ENCODE peak calls at places on chromosomes 16 and 17, in five cellular contexts. E is heart right ventricle, F is stomach, L is thoracic aorta, I is kidney. Q is an unnamed sample.

GRCh38 chr17:50564916-50565315 is 4.4 kb downstream of the CACNA1G start:
- DNase-seq in E (peak; percentile 61), I (peak; percentile 89), F (no peak), L (peak; percentile 61), Q (no peak)

GRCh38 chr16:68079616-68080344 is 5.4 kb upstream of the NFATC3 start:
- DNase-seq in L (no peak), E (peak; percentile 88), I (peak; percentile 91), F (peak; percentile 54), Q (peak; percentile 93)

GRCh38 chr16:89575247-89576172 is at the start of gene CPNE7:
- DNase-seq in E (no peak), F (no peak), I (peak; percentile 73), L (no peak), Q (no peak)

GRCh38 chr17:9676742-9677387 is 31.5 kb downstream of the USP43 start:
- DNase-seq in E (no peak), F (no peak), L (no peak), I (no peak), Q (no peak)

GRCh38 chr16:27677300-27677699 is 127.4 kb downstream of the KATNIP start:
- DNase-seq in I (no peak), E (no peak), L (no peak), F (no peak), Q (no peak)

GRCh38 chr17:57009737-57010445 is 32.0 kb downstream of the SCPEP1 start:
- DNase-seq in L (no peak), I (no peak), E (peak; percentile 23), F (peak; percentile 69), Q (no peak)

GRCh38 chr16:27304102-27304501 is 9.7 kb upstream of the IL4R start:
- DNase-seq in E (no peak), L (no peak), I (no peak), F (no peak), Q (no peak)

GRCh38 chr17:28554565-28554964 is 2.1 kb upstream of the UNC119 start:
- DNase-seq in I (peak; percentile 48), F (no peak), E (no peak), L (no peak), Q (no peak)

GRCh38 chr16:82044585-82044911 is 9.5 kb downstream of the HSD17B2 start:
- DNase-seq in E (no peak), I (no peak), F (no peak), L (no peak), Q (no peak)

GRCh38 chr16:76535-77272 is 1.3 kb upstream of the MPG start:
- DNase-seq in F (peak; percentile 66), I (peak; percentile 89), L (peak; percentile 74), E (peak; percentile 78), Q (no peak)

GRCh38 chr16:30658731-30659506 is 688 bp downstream of the FBRS start:
- DNase-seq in L (peak; percentile 85), E (peak; percentile 87), F (peak; percentile 73), I (peak; percentile 96), Q (peak; percentile 96)

GRCh38 chr16:71956500-71956899 is 43.7 kb downstream of the PKD1L3 start:
- DNase-seq in L (no peak), F (no peak), I (no peak), E (no peak), Q (no peak)

GRCh38 chr17:3594056-3594810 is 15.0 kb downstream of the TRPV1 start:
- DNase-seq in I (peak; percentile 53), L (no peak), F (no peak), E (peak; percentile 32), Q (no peak)

GRCh38 chr17:66560691-66561090 is 258.3 kb downstream of the PRKCA start:
- DNase-seq in I (no peak), F (no peak), E (no peak), L (no peak), Q (no peak)

GRCh38 chr17:63917646-63918045 is 993 bp downstream of the GH1 start:
- DNase-seq in E (no peak), L (no peak), F (no peak), I (no peak), Q (no peak)

GRCh38 chr16:88435437-88436355 is 17.4 kb upstream of the ZFPM1 start:
- DNase-seq in F (no peak), E (no peak), I (no peak), L (no peak), Q (no peak)
- H3K4me1 ChIP-seq in F (peaks cover 14% of the 10 kb centered on the region), E (peaks cover 7% of the 10 kb centered on the region), I (no peaks in the 10 kb centered on the region), L (peaks cover 2% of the 10 kb centered on the region), Q (peaks cover 15% of the 10 kb centered on the region)

DNA sequence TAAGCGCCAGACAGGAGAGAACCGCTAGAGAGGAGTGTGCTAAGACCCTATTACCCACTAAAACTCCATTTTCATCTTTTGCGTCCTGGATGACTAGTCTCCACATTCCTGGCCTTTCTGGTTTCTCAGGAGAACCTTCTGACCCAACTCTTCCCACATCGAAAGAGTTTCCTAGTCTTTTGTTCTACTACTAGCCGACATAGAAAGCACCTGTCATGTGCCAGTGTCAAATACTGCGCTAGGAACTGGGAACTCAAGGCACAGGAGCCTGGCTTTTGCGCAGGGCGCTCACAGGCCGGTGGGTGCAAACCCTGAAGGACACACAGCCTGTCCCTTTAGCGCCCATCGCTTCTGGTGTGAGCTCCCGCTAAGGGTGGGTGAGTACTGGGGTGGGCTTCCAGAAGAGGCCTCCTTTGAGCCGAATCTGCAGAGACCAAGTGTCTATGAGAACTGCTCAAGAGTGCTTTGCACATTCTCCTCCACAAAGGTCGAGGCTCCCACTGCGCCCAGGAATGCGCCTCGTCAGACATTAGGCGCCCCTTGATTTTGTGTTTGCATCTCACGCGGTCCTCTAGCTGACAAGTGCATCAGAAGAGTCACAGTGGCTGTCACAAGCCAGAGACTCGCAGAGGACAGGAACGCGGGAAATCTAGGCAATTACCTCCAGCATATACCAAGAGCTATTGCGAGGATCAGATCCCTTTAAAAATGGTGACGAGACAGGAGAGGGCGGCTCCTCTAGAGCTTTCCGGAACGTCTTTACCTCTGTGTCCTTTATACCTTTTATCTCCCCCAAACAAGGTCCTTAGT is 2.0 kb upstream of the PSMB3 start:
- DNase-seq in F (no peak), I (no peak), E (no peak), L (no peak), Q (no peak)
- H3K4me1 ChIP-seq in F (peaks cover 79% of the 10 kb centered on the region), I (peaks cover 45% of the 10 kb centered on the region), E (peaks cover 61% of the 10 kb centered on the region), L (peaks cover 50% of the 10 kb centered on the region), Q (peaks cover 79% of the 10 kb centered on the region)

DNA sequence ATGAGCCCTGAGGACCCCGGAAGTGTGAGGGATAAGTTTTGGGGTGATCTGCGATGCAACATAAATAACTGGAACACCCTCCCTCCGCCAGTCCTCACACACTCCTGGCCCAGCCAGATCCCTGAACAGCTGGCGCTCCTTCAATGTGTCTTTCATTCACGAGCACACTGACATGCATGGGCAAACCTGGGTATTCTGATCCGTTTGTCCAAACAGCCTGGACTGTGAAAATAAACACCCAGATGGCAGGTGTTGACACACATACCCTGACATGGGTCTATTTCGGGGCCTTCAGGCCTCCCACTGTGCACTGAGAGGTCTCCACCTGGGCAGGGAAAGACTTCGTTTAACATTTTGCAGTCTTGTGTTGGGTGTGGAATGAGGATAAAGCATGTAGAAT is 3.0 kb upstream of the CPNE2 start:
- DNase-seq in I (no peak), L (no peak), F (no peak), E (no peak), Q (no peak)
- H3K4me1 ChIP-seq in I (peaks cover 10% of the 10 kb centered on the region), L (peaks cover 21% of the 10 kb centered on the region), F (peaks cover 30% of the 10 kb centered on the region), E (peaks cover 17% of the 10 kb centered on the region), Q (peaks cover 28% of the 10 kb centered on the region)

DNA sequence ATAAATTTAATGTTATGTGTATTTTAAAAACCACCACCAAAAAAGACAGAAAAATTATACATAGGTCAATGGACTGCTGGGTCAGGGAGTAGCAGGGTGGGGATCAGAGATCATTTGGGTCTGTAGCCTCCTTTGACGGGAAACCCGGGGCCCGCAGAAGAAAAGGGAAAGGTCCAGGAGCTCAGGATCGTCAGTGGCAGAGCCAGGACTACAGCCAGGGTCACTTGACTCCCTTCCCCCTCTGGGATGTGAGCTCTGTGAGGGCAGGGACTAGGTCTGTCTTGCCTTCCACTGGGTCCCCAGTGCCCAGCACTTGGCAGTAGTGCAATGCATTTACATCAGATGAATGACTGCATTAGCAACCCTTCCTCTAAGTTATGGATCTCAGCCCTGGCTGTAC is 62.1 kb downstream of the TOM1L2 start:
- DNase-seq in L (no peak), E (no peak), F (no peak), I (no peak), Q (no peak)
- H3K4me1 ChIP-seq in L (peaks cover 16% of the 10 kb centered on the region), E (peaks cover 48% of the 10 kb centered on the region), F (peaks cover 29% of the 10 kb centered on the region), I (peaks cover 22% of the 10 kb centered on the region), Q (peaks cover 19% of the 10 kb centered on the region)

GRCh38 chr17:15951368-15952047 is 6.6 kb downstream of the ADORA2B start:
- DNase-seq in F (no peak), L (no peak), E (no peak), I (peak; percentile 52), Q (no peak)

GRCh38 chr17:15954222-15954621 is 9.3 kb downstream of the ADORA2B start:
- DNase-seq in L (no peak), F (no peak), I (no peak), E (no peak), Q (no peak)

GRCh38 chr17:15955793-15956541 is 11.0 kb downstream of the ADORA2B start:
- DNase-seq in I (no peak), F (no peak), L (no peak), E (no peak), Q (no peak)

GRCh38 chr17:15952916-15953865 is 8.3 kb downstream of the ADORA2B start:
- DNase-seq in I (peak; percentile 39), E (no peak), F (no peak), L (no peak), Q (no peak)

GRCh38 chr17:15952048-15952532 is 7.2 kb downstream of the ADORA2B start:
- DNase-seq in F (no peak), I (no peak), L (no peak), E (no peak), Q (no peak)
- H3K4me1 ChIP-seq in F (no peaks in the 10 kb centered on the region), I (no peaks in the 10 kb centered on the region), L (no peaks in the 10 kb centered on the region), E (no peaks in the 10 kb centered on the region), Q (no peaks in the 10 kb centered on the region)

GRCh38 chr17:78741644-78742284 is 40.3 kb downstream of the CYTH1 start:
- DNase-seq in L (no peak), I (no peak), E (no peak), F (no peak), Q (no peak)

GRCh38 chr17:78737332-78737731 is 44.7 kb downstream of the CYTH1 start:
- DNase-seq in L (no peak), I (no peak), E (no peak), F (no peak), Q (no peak)

GRCh38 chr17:78738698-78739097 is 43.4 kb downstream of the CYTH1 start:
- DNase-seq in L (no peak), E (no peak), F (no peak), I (no peak), Q (no peak)

GRCh38 chr17:78738245-78738644 is 43.8 kb downstream of the CYTH1 start:
- DNase-seq in I (no peak), F (no peak), E (no peak), L (no peak), Q (no peak)

DNA sequence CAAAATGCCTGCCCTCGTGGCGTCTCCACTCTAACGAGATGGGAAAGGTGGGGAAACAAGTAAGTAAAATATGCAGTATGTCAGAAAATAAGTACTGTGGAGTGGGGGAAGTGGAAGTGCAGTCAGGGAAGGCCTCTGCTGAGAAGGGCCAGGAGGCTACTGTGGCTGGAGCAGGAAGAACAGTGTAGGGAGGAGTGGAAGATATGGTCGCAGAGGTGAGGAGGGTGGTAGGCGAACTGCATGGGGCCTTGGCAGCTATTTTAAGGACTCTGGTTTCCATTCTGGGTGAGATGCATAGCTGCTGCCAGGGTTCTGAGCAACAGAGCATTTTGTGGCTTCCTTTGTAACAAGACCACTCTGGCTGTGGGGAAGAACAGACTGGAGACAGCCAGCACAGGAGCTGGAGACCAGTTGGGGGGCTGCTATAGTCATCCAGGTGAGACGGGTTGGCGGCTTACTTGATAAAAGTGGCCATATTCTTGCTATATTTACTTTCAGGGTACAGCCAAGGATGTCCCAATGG is 42.7 kb downstream of the CYTH1 start:
- DNase-seq in F (no peak), E (no peak), I (no peak), L (no peak), Q (no peak)
- H3K4me1 ChIP-seq in F (peaks cover 70% of the 10 kb centered on the region), E (peaks cover 66% of the 10 kb centered on the region), I (peaks cover 18% of the 10 kb centered on the region), L (peaks cover 31% of the 10 kb centered on the region), Q (peaks cover 47% of the 10 kb centered on the region)